ENCODE peak calls at places on chromosomes 6 and 20, in four cellular contexts. One of them, this sample, is unnamed.

GRCh38 chr6:125913864-125914351 is 42.7 kb upstream of the HINT3 start:
- DNase-seq in SJSA1: peak
- DNase-seq in smooth muscle cell of the brain vasculature: peak
- DNase-seq in dorsolateral prefrontal cortex: no peak
- DNase-seq in this sample: no peak

GRCh38 chr6:4371207-4371921 is 236.0 kb upstream of the ECI2 start:
- DNase-seq in smooth muscle cell of the brain vasculature: no peak
- DNase-seq in SJSA1: peak
- DNase-seq in dorsolateral prefrontal cortex: no peak
- DNase-seq in this sample: no peak

GRCh38 chr20:1803216-1804128 is 91.7 kb upstream of the SIRPA start:
- DNase-seq in smooth muscle cell of the brain vasculature: no peak
- DNase-seq in SJSA1: no peak
- DNase-seq in dorsolateral prefrontal cortex: peak
- DNase-seq in this sample: peak

GRCh38 chr6:76861403-76861802 is 601.9 kb downstream of the HTR1B start:
- DNase-seq in smooth muscle cell of the brain vasculature: no peak
- DNase-seq in dorsolateral prefrontal cortex: no peak
- DNase-seq in SJSA1: no peak
- DNase-seq in this sample: no peak

GRCh38 chr6:159044899-159045727 is at the start of gene TAGAP:
- DNase-seq in dorsolateral prefrontal cortex: peak
- DNase-seq in SJSA1: peak
- DNase-seq in smooth muscle cell of the brain vasculature: no peak
- DNase-seq in this sample: peak

GRCh38 chr20:61435184-61435822 is 183.2 kb downstream of the CDH4 start:
- DNase-seq in dorsolateral prefrontal cortex: no peak
- DNase-seq in SJSA1: no peak
- DNase-seq in smooth muscle cell of the brain vasculature: no peak
- DNase-seq in this sample: no peak

GRCh38 chr6:164359036-164359435 is 944.5 kb downstream of the QKI start:
- DNase-seq in dorsolateral prefrontal cortex: no peak
- DNase-seq in smooth muscle cell of the brain vasculature: no peak
- DNase-seq in SJSA1: no peak
- DNase-seq in this sample: no peak

GRCh38 chr20:57291003-57291402 is 24.6 kb upstream of the BMP7 start:
- DNase-seq in dorsolateral prefrontal cortex: no peak
- DNase-seq in smooth muscle cell of the brain vasculature: no peak
- DNase-seq in SJSA1: no peak
- DNase-seq in this sample: no peak

GRCh38 chr6:40379811-40380210 is 207.4 kb downstream of the LRFN2 start:
- DNase-seq in smooth muscle cell of the brain vasculature: no peak
- DNase-seq in SJSA1: no peak
- DNase-seq in dorsolateral prefrontal cortex: no peak
- DNase-seq in this sample: no peak

GRCh38 chr6:31701666-31702420 is 1.3 kb downstream of the ABHD16A start:
- DNase-seq in smooth muscle cell of the brain vasculature: no peak
- DNase-seq in dorsolateral prefrontal cortex: no peak
- DNase-seq in SJSA1: no peak
- DNase-seq in this sample: peak

GRCh38 chr6:75880305-75880704 is 131.3 kb downstream of the MYO6 start:
- DNase-seq in smooth muscle cell of the brain vasculature: no peak
- DNase-seq in SJSA1: no peak
- DNase-seq in dorsolateral prefrontal cortex: no peak
- DNase-seq in this sample: no peak

GRCh38 chr6:100490065-100490464 is 25.3 kb upstream of the SIM1 start:
- DNase-seq in smooth muscle cell of the brain vasculature: no peak
- DNase-seq in SJSA1: no peak
- DNase-seq in dorsolateral prefrontal cortex: no peak
- DNase-seq in this sample: no peak

GRCh38 chr6:156851447-156851846 is 74.3 kb downstream of the ARID1B start:
- DNase-seq in SJSA1: no peak
- DNase-seq in dorsolateral prefrontal cortex: no peak
- DNase-seq in smooth muscle cell of the brain vasculature: no peak
- DNase-seq in this sample: no peak

GRCh38 chr6:142112451-142113061 is 20.2 kb upstream of the GJE1 start:
- DNase-seq in dorsolateral prefrontal cortex: peak
- DNase-seq in SJSA1: peak
- DNase-seq in smooth muscle cell of the brain vasculature: peak
- DNase-seq in this sample: peak

GRCh38 chr6:142871910-142872331 is 73.1 kb downstream of the HIVEP2 start:
- DNase-seq in smooth muscle cell of the brain vasculature: no peak
- DNase-seq in dorsolateral prefrontal cortex: no peak
- DNase-seq in SJSA1: peak
- DNase-seq in this sample: no peak

GRCh38 chr6:113903666-113904330 is 46.7 kb downstream of the MARCKS start:
- DNase-seq in smooth muscle cell of the brain vasculature: no peak
- DNase-seq in dorsolateral prefrontal cortex: no peak
- DNase-seq in SJSA1: no peak
- DNase-seq in this sample: peak

GRCh38 chr20:17611540-17612286 is 41.8 kb downstream of the DSTN start:
- DNase-seq in SJSA1: peak
- DNase-seq in smooth muscle cell of the brain vasculature: no peak
- DNase-seq in dorsolateral prefrontal cortex: peak
- DNase-seq in this sample: no peak

GRCh38 chr20:8094415-8094818 is 37.6 kb upstream of the PLCB1 start:
- DNase-seq in dorsolateral prefrontal cortex: peak
- DNase-seq in SJSA1: no peak
- DNase-seq in smooth muscle cell of the brain vasculature: peak
- DNase-seq in this sample: peak

GRCh38 chr20:53693265-53693871 is 99.7 kb upstream of the ZNF217 start:
- DNase-seq in smooth muscle cell of the brain vasculature: no peak
- DNase-seq in dorsolateral prefrontal cortex: no peak
- DNase-seq in SJSA1: no peak
- DNase-seq in this sample: no peak

This sample was measured in heart left ventricle.